ENCODE peak calls at places on chromosomes 2 and 18, in five cellular contexts. H is tibial artery, P is GM23248, E is SK-N-SH, L is adrenal gland. Y is an unnamed sample.

GRCh38 chr2:20593072-20594034 is 57.5 kb downstream of the HS1BP3 start:
- DNase-seq in P (peak; percentile 90), L (peak; percentile 90), H (peak; percentile 68), E (no peak), Y (peak; percentile 92)

GRCh38 chr2:180690611-180691010 is 289.8 kb upstream of the UBE2E3 start:
- DNase-seq in L (no peak), P (peak; percentile 76), E (no peak), H (no peak), Y (no peak)

GRCh38 chr18:63186934-63187574 is 132.5 kb downstream of the BCL2 start:
- DNase-seq in P (no peak), E (no peak), L (no peak), H (no peak), Y (no peak)

GRCh38 chr18:46374850-46375249 is 270.7 kb downstream of the HAUS1 start:
- DNase-seq in E (peak; percentile 56), H (no peak), P (no peak), L (no peak), Y (peak; percentile 77)

GRCh38 chr2:134120718-134121630 is 132.9 kb upstream of the MGAT5 start:
- DNase-seq in P (peak; percentile 87), E (peak; percentile 87), H (peak; percentile 60), L (peak; percentile 68), Y (peak; percentile 73)

GRCh38 chr2:58680938-58681337 is 439.8 kb upstream of the FANCL start:
- DNase-seq in E (no peak), H (no peak), L (no peak), P (peak; percentile 44), Y (no peak)

GRCh38 chr2:166410828-166411472 is 35.2 kb upstream of the SCN9A start:
- DNase-seq in P (peak; percentile 95), E (no peak), L (no peak), H (no peak), Y (no peak)

GRCh38 chr2:138003411-138003810 is 39.1 kb downstream of the HNMT start:
- DNase-seq in E (no peak), H (no peak), P (no peak), L (no peak), Y (no peak)

GRCh38 chr18:64165906-64166305 is 17.0 kb upstream of the LINC00305 start:
- DNase-seq in L (no peak), H (no peak), P (peak; percentile 73), E (no peak), Y (no peak)

GRCh38 chr2:58336416-58336815 is 95.3 kb upstream of the FANCL start:
- DNase-seq in E (no peak), L (no peak), H (no peak), P (no peak), Y (no peak)

GRCh38 chr2:188330316-188331053 is 38.8 kb downstream of the GULP1 start:
- DNase-seq in L (no peak), H (no peak), P (no peak), E (no peak), Y (no peak)

GRCh38 chr2:184611221-184612085 is 13.1 kb downstream of the ZNF804A start:
- DNase-seq in L (no peak), H (no peak), E (peak; percentile 22), P (peak; percentile 57), Y (no peak)

GRCh38 chr2:158713523-158714138 is 81.5 kb upstream of the DAPL1 start:
- DNase-seq in E (no peak), L (no peak), H (no peak), P (peak; percentile 14), Y (no peak)

GRCh38 chr18:2981212-2981728 is 31.7 kb downstream of the LPIN2 start:
- DNase-seq in E (no peak), L (no peak), P (peak; percentile 88), H (no peak), Y (no peak)

GRCh38 chr2:23620841-23621341 is 235.9 kb downstream of the KLHL29 start:
- DNase-seq in E (peak; percentile 80), L (peak; percentile 31), H (no peak), P (no peak), Y (peak; percentile 32)

GRCh38 chr2:29174937-29175336 is 59.7 kb downstream of the CLIP4 start:
- DNase-seq in P (no peak), L (no peak), E (no peak), H (no peak), Y (no peak)

GRCh38 chr18:48955528-48956261 is 4.9 kb upstream of the SMAD7 start:
- DNase-seq in P (peak; percentile 97), L (no peak), E (no peak), H (peak; percentile 89), Y (no peak)

GRCh38 chr18:43314931-43315330 is 37.6 kb upstream of the SYT4 start:
- DNase-seq in L (no peak), P (peak; percentile 4), H (no peak), E (no peak), Y (no peak)

GRCh38 chr2:231548752-231549151 is 18.5 kb upstream of the NMUR1 start:
- DNase-seq in H (no peak), E (no peak), P (no peak), L (no peak), Y (no peak)

GRCh38 chr2:67067656-67068055 is 329.5 kb upstream of the ETAA1 start:
- DNase-seq in H (no peak), P (no peak), E (no peak), L (no peak), Y (no peak)

GRCh38 chr2:64524604-64525322 is 635 bp downstream of the AFTPH start:
- DNase-seq in H (peak; percentile 34), P (peak; percentile 64), L (peak; percentile 53), E (peak; percentile 78), Y (peak; percentile 48)

GRCh38 chr2:29562896-29563295 is 358.5 kb downstream of the ALK start:
- DNase-seq in L (no peak), P (no peak), H (no peak), E (peak; percentile 41), Y (no peak)

GRCh38 chr2:181203916-181204315 is 223.5 kb downstream of the UBE2E3 start:
- DNase-seq in P (peak; percentile 67), H (no peak), L (no peak), E (no peak), Y (no peak)

GRCh38 chr2:98815795-98816194 is 84.9 kb upstream of the MGAT4A start:
- DNase-seq in H (no peak), L (no peak), P (no peak), E (no peak), Y (no peak)

GRCh38 chr2:200380833-200381542 is 74.5 kb downstream of the SPATS2L start:
- DNase-seq in H (no peak), L (no peak), E (no peak), P (peak; percentile 75), Y (no peak)

GRCh38 chr18:31424383-31424988 is 23.1 kb upstream of the DSG3 start:
- DNase-seq in H (no peak), L (no peak), E (peak; percentile 16), P (peak; percentile 11), Y (no peak)

GRCh38 chr2:23390152-23390551 is 5.2 kb downstream of the KLHL29 start:
- DNase-seq in P (no peak), L (peak; percentile 67), E (no peak), H (no peak), Y (no peak)

GRCh38 chr2:217988014-217988839 is 14.6 kb downstream of the TNS1 start:
- DNase-seq in L (peak; percentile 91), H (peak; percentile 87), E (peak; percentile 83), P (peak; percentile 82), Y (peak; percentile 88)

GRCh38 chr18:61901334-61901986 is 8.7 kb upstream of the RNF152 start:
- DNase-seq in P (peak; percentile 70), E (peak; percentile 73), L (peak; percentile 55), H (no peak), Y (no peak)

GRCh38 chr2:120760446-120761135 is 24.9 kb downstream of the GLI2 start:
- DNase-seq in L (peak; percentile 47), H (peak; percentile 75), E (no peak), P (no peak), Y (peak; percentile 57)

GRCh38 chr2:159285929-159286708 is at the start of gene WDSUB1:
- DNase-seq in E (peak; percentile 64), L (peak; percentile 91), H (peak; percentile 71), P (peak; percentile 77), Y (peak; percentile 77)

DNA sequence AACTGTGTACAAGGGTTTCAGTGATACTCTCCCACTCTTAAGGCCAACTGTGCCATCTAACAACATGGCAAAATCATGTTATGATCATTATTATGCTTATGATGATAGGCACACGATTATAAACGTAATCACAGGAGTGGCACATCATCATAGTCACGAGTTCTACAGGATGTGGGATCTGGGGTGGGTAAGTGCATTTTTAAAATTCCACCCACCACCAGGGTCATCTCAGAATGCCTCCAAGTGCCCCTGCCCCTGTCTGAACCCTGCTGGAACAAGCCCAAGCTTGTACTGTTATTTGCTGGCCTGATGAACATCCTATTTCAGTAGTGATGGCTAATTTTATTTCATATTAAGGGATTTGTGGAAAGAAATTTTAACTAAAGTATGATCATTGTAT is 117.8 kb downstream of the PTPRM start:
- DNase-seq in L (no peak), E (no peak), P (no peak), H (no peak), Y (no peak)
- H3K4me1 ChIP-seq in L (peaks cover 3% of the 10 kb centered on the region), E (no peaks in the 10 kb centered on the region), P (no peaks in the 10 kb centered on the region), H (no peaks in the 10 kb centered on the region), Y (no peaks in the 10 kb centered on the region)

GRCh38 chr2:177448031-177448430 is 55.5 kb downstream of the AGPS start:
- DNase-seq in L (no peak), P (no peak), E (no peak), H (no peak), Y (no peak)

GRCh38 chr2:177449159-177449558 is 56.6 kb downstream of the AGPS start:
- DNase-seq in P (no peak), E (no peak), H (no peak), L (no peak), Y (no peak)

GRCh38 chr2:177445223-177445622 is 52.6 kb downstream of the AGPS start:
- DNase-seq in L (no peak), H (no peak), E (no peak), P (no peak), Y (no peak)
- H3K36me3 ChIP-seq in L (no peaks in the 10 kb centered on the region), H (peaks cover 20% of the 10 kb centered on the region), E (peaks cover 51% of the 10 kb centered on the region), P (peaks cover 12% of the 10 kb centered on the region), Y (peaks cover 64% of the 10 kb centered on the region)

GRCh38 chr2:203999844-204000243 is 63.3 kb downstream of the ICOS start:
- DNase-seq in E (no peak), P (no peak), H (no peak), L (no peak), Y (no peak)
- H3K4me1 ChIP-seq in E (peaks cover 2% of the 10 kb centered on the region), P (no peaks in the 10 kb centered on the region), H (peaks cover 14% of the 10 kb centered on the region), L (no peaks in the 10 kb centered on the region), Y (no peaks in the 10 kb centered on the region)

DNA sequence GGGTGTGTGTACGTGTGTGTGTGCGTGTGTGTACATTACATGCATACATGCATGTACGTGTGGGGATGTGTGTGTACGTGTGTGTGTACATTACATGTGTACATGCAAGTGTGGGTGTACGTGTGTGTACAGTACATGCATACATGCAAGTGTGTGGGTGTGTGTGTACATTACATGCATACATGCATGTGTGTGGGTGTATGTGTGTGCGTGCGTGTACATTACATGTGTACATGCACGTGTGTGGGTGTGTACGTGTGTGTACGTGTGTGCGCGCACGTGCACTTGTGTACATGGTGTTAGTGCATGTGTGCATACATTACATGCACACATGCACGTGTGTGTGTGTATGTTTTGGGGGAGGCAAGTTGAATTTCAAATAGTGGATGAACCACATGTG is 300.6 kb downstream of the CELF4 start:
- DNase-seq in H (no peak), P (no peak), L (no peak), E (no peak), Y (no peak)
- H3K36me3 ChIP-seq in H (no peaks in the 10 kb centered on the region), P (no peaks in the 10 kb centered on the region), L (no peaks in the 10 kb centered on the region), E (no peaks in the 10 kb centered on the region), Y (no peaks in the 10 kb centered on the region)